ENCODE peak calls at places on chromosomes 13 and 19, in five cellular contexts. B is foreskin fibroblast, J is sigmoid colon, S is cardiac fibroblast, T is left ventricle myocardium inferior. G is an unnamed sample.
A peak's percentile ranks its signal among the peaks of the same experiment; 100 is the strongest.

GRCh38 chr13:80131204-80131603 is 209.7 kb downstream of the SPRY2 start:
- DNase-seq in T (peak; percentile 86), J (peak; percentile 80), S (peak; percentile 77), B (peak; percentile 85), G (no peak)

GRCh38 chr19:51777570-51778460 is 16.8 kb downstream of the FPR2 start:
- DNase-seq in S (peak; percentile 96), J (peak; percentile 87), B (peak; percentile 89), T (peak; percentile 67), G (no peak)

GRCh38 chr13:45718063-45718462 is 15.9 kb downstream of the CBY2 start:
- DNase-seq in B (peak; percentile 39), J (no peak), S (peak; percentile 32), T (no peak), G (no peak)

GRCh38 chr13:94093652-94094310 is 385.7 kb downstream of the DCT start:
- DNase-seq in B (peak; percentile 83), S (no peak), J (no peak), T (no peak), G (no peak)

GRCh38 chr19:48147597-48148175 is 22.5 kb downstream of the LIG1 start:
- DNase-seq in J (no peak), S (no peak), B (no peak), T (no peak), G (no peak)

GRCh38 chr13:114260818-114261217 is 20.6 kb upstream of the UPF3A start:
- DNase-seq in J (no peak), B (no peak), T (no peak), S (no peak), G (no peak)

GRCh38 chr13:46667687-46668281 is 114.8 kb downstream of the LRCH1 start:
- DNase-seq in S (no peak), T (no peak), J (no peak), B (no peak), G (no peak)

GRCh38 chr19:33125929-33126388 is 6.0 kb upstream of the WDR88 start:
- DNase-seq in T (no peak), J (peak; percentile 74), S (peak; percentile 78), B (peak; percentile 86), G (no peak)

GRCh38 chr19:3721131-3721899 is 13.1 kb downstream of the TJP3 start:
- DNase-seq in S (peak; percentile 83), T (peak; percentile 66), J (peak; percentile 82), B (peak; percentile 92), G (no peak)

GRCh38 chr19:10864538-10864899 is 6.8 kb upstream of the CARM1 start:
- DNase-seq in S (peak; percentile 79), B (peak; percentile 90), T (peak; percentile 85), J (peak; percentile 91), G (no peak)

GRCh38 chr19:46824887-46825730 is 25.5 kb downstream of the AP2S1 start:
- DNase-seq in T (no peak), B (no peak), J (no peak), S (no peak), G (no peak)

GRCh38 chr13:105732946-105733529 is 802.4 kb downstream of the EFNB2 start:
- DNase-seq in T (no peak), J (no peak), S (no peak), B (no peak), G (no peak)

GRCh38 chr19:45179848-45180370 is 1.3 kb downstream of the BLOC1S3 start:
- DNase-seq in T (no peak), S (no peak), B (no peak), J (no peak), G (no peak)

GRCh38 chr13:23707674-23708073 is 137.5 kb downstream of the TNFRSF19 start:
- DNase-seq in S (peak; percentile 70), B (peak; percentile 68), J (no peak), T (no peak), G (no peak)
- TF ChIP-seq CTCF in S (peak; percentile 52), B (peak; percentile 22), J (no peak), T (peak; percentile 47), G (peak; percentile 73)

GRCh38 chr13:26036383-26036782 is 15.4 kb downstream of the SHISA2 start:
- DNase-seq in J (no peak), T (no peak), B (no peak), S (no peak), G (no peak)

GRCh38 chr13:26038931-26039475 is 12.8 kb downstream of the SHISA2 start:
- DNase-seq in B (no peak), S (no peak), T (no peak), J (no peak), G (no peak)

GRCh38 chr13:26041476-26041875 is 10.3 kb downstream of the SHISA2 start:
- DNase-seq in T (no peak), B (no peak), S (no peak), J (no peak), G (no peak)

GRCh38 chr13:26034018-26034417 is 17.8 kb downstream of the SHISA2 start:
- DNase-seq in T (no peak), J (no peak), B (no peak), S (no peak), G (no peak)

GRCh38 chr13:26037302-26037701 is 14.5 kb downstream of the SHISA2 start:
- DNase-seq in J (no peak), T (no peak), S (peak; percentile 28), B (no peak), G (no peak)
- TF ChIP-seq CTCF in J (no peak), T (peak; percentile 54), S (peak; percentile 45), B (peak; percentile 27), G (peak; percentile 76)

GRCh38 chr13:85798999-85799646 is at the start of gene SLITRK6:
- DNase-seq in S (peak; percentile 11), B (peak; percentile 77), J (no peak), T (no peak), G (no peak)
- TF ChIP-seq CTCF in S (no peak), B (peak; percentile 5), J (no peak), T (no peak), G (peak; percentile 59)

GRCh38 chr19:40807147-40808020 is 8.4 kb downstream of the EGLN2 start:
- DNase-seq in S (no peak), J (no peak), T (no peak), B (peak; percentile 21), G (no peak)
- TF ChIP-seq CTCF in S (peak; percentile 28), J (no peak), T (peak; percentile 19), B (peak; percentile 21), G (peak; percentile 66)

G was measured in chondrocyte.